ENCODE peak calls at places on chromosomes 12 and 14, in four cellular contexts. J is OCI-LY7, N is endodermal cell, I is tibial nerve. Y is an unnamed sample. For H3K9me3, the result is how much of the 10 kb centered on the place peaks cover.

GRCh38 chr12:4214912-4215861 is 58.4 kb upstream of the CCND2 start:
- DNase-seq in J (no peak), N (no peak), I (peak), Y (no peak)

GRCh38 chr12:86523844-86524243 is 267.7 kb upstream of the MGAT4C start:
- DNase-seq in J (no peak), N (no peak), I (no peak), Y (no peak)

GRCh38 chr12:65449400-65449799 is 170.9 kb downstream of the MSRB3 start:
- DNase-seq in J (no peak), N (no peak), I (no peak), Y (no peak)

GRCh38 chr14:52333108-52333507 is 19.0 kb downstream of the PTGER2 start:
- DNase-seq in J (no peak), N (no peak), I (no peak), Y (no peak)

GRCh38 chr12:126558219-126558618 is 1493.0 kb downstream of the AACS start:
- DNase-seq in J (no peak), N (no peak), I (no peak), Y (no peak)

GRCh38 chr14:64726585-64726890 is 22.3 kb downstream of the PLEKHG3 start:
- DNase-seq in J (no peak), N (peak), I (no peak), Y (peak)

GRCh38 chr12:89980236-89980635 is 271.6 kb upstream of the ATP2B1 start:
- DNase-seq in J (no peak), N (no peak), I (no peak), Y (no peak)

GRCh38 chr12:108815875-108816594 is 41.3 kb downstream of the SSH1 start:
- DNase-seq in J (no peak), N (no peak), I (no peak), Y (no peak)

GRCh38 chr14:93970589-93970966 is 5.8 kb downstream of the ASB2 start:
- DNase-seq in J (peak), N (no peak), I (no peak), Y (peak)

GRCh38 chr14:70872678-70873020 is 34.6 kb upstream of the PCNX1 start:
- DNase-seq in J (no peak), N (no peak), I (no peak), Y (no peak)

GRCh38 chr14:88948199-88948598 is 123.7 kb downstream of the TTC8 start:
- DNase-seq in J (no peak), N (no peak), I (no peak), Y (no peak)

GRCh38 chr14:59634617-59635016 is 58.0 kb upstream of the CCDC175 start:
- DNase-seq in J (no peak), N (no peak), I (no peak), Y (no peak)

GRCh38 chr14:35331605-35332516 is 39.7 kb downstream of the PSMA6 start:
- DNase-seq in J (no peak), N (peak), I (no peak), Y (no peak)

GRCh38 chr12:94560416-94561221 is 89.7 kb downstream of the TMCC3 start:
- DNase-seq in J (peak), N (peak), I (no peak), Y (no peak)

GRCh38 chr14:39431416-39432178 is 636 bp downstream of the FBXO33 start:
- DNase-seq in J (peak), N (peak), I (peak), Y (peak)

GRCh38 chr14:95174184-95174804 is 17.0 kb upstream of the DICER1 start:
- DNase-seq in J (no peak), N (no peak), I (no peak), Y (no peak)

GRCh38 chr12:121955258-121956040 is 37.1 kb downstream of the CFAP251 start:
- DNase-seq in J (peak), N (no peak), I (no peak), Y (no peak)

GRCh38 chr14:35878272-35879140 is 52.4 kb downstream of the BRMS1L start:
- DNase-seq in J (no peak), N (no peak), I (no peak), Y (no peak)

GRCh38 chr14:21036746-21037145 is 2.1 kb upstream of the RNASE13 start:
- DNase-seq in J (no peak), N (no peak), I (no peak), Y (no peak)

DNA sequence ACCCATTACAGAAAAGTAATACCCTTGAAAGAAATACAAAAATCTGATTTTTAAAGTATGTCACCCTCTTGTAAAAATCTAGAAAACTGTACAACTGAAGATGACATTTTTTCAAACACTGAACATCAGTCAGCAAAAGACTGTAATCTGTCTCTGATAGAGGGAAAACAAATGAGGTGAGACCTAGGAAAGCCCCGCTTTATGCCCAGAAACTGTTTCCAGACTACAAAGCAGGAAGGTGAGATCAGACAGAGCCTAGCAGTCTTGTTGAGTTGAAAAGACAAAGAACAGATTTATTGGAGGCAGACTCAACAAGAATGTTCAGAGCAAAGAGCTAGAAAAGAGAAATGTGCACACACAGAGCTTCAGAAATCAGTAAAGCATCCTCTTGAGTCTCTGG is 873.6 kb downstream of the LRFN5 start:
- DNase-seq in J (no peak), N (no peak), I (no peak), Y (no peak)
- H3K9me3 ChIP-seq in J (under half), N (under half), I (under half), Y (under half)

GRCh38 chr12:52760623-52761022 is 16.5 kb downstream of the KRT76 start:
- DNase-seq in J (no peak), N (no peak), I (no peak), Y (no peak)
- H3K9me3 ChIP-seq in J (under half), N (under half), I (under half), Y (under half)

DNA sequence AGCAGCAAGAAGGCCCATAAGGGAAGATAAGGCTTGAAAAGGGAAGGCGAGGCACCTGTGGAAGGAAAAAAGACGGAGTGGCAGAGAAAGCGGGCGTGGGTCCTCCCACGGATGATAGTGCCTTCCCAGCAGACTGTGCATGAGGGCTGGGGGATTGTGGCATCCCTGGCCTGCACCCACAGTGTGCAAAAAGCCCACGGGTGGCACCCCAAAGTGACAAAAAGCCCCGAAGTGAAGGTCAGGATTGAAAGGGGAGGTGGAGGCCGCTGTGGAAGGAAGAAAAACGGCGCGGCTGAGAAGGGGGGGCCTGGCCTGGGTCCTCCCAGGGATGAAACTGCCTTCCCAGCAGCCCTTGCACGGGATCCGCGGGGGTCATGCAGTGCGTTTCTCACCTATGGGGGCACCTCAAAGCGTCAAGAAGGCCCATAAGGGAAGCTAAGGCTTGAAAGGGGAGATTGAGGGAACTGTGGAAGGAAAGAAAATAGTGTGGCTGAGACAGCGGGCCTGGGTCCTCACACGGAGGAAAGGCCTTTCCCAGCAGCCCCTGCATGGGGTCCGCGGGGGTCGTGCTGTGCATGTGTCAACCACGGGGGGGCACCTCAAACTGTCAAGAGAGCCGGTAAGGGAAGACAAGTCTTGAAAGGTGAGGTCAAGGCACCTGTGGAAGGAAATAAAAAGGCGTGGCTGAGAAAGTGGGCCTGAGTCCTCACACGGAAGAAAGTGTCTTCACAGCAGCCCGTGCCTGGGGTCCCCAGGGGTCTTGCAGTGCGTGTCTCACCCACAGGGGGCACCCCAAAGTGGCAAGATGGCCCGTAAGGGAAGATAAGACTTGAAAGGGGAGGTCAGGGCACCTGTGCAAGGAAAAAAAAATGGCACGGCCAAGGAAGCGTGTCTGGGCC is 274.1 kb downstream of the ALG10 start:
- DNase-seq in J (no peak), N (no peak), I (no peak), Y (peak)
- H3K9me3 ChIP-seq in J (under half), N (half or more), I (half or more), Y (under half)

DNA sequence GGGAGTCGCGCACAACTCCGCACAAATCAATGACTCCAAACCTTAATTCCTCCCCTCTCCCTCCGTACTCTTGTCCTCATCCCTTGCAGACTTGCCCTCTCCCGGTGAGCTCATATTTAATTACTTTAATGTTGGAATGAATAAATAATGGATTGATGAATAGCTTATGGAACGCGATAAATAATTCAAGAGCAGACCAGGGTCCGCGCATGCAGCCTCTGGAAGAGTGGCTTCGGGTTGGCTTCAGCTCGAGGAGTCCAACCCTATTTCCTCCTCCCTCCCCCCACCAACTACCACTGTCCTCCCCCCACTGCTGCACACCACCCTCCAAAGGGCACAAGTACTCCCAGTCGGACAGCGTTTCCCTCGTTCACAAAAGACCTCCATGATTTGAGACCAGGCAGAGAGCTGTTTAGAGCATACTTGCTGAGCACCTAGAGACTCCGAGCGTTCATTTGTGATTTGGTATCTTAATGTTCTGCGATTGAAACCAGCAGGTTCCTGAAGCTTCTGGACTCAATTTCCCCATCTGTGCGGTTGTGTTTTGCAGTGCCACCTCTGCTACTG is 621 bp upstream of the SIX1 start:
- DNase-seq in J (no peak), N (peak), I (no peak), Y (no peak)
- H3K9me3 ChIP-seq in J (under half), N (under half), I (under half), Y (under half)

GRCh38 chr12:21526053-21526452 is at the start of gene SPX:
- DNase-seq in J (peak), N (no peak), I (no peak), Y (no peak)
- H3K9me3 ChIP-seq in J (under half), N (under half), I (under half), Y (under half)

DNA sequence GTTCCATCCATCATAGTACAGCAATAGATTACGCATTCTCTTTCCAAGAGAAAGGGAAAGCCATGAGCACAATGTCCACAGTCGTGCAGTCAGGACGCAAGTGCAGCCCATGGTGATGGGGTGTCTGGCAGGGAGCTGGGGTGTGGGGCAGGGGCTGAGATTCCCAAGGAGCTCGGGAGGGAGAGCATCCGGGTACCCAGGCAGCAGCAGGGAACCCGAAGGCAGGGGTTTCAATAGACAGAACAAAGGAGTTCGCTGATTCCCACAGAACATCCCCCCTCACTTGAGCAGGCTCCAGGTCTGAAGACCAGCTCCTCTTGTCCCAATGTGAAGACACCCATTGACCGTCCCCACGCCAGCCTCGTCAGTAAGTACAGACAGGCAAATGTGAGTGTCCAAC is 13.5 kb downstream of the ANHX start:
- DNase-seq in J (no peak), N (peak), I (no peak), Y (no peak)
- H3K9me3 ChIP-seq in J (under half), N (half or more), I (half or more), Y (under half)

DNA sequence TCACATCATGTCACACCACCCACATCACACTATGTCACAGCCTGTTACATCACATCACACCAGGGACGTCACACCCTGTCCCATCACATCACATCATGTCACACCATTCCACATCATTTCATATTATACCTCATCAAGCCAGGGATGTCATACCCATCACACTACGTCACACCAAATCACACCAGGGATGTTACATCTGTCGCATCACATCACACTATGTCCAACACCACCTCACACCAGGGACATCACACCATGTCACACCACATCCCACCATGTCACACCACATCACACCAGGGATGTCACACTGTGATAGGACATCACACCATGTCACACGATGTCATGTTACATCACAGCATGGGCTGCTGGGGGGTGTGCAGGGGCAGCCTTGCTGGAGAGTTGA is 110.6 kb downstream of the TMEM121 start:
- DNase-seq in J (no peak), N (no peak), I (no peak), Y (no peak)
- H3K9me3 ChIP-seq in J (under half), N (under half), I (under half), Y (under half)

Y was measured in T-helper 17 cell.